ENCODE peak calls at places on chromosome 14, in six cellular contexts. J, B, N, V, P and L are unnamed samples.

GRCh38 chr14:60553855-60554254 is 44.9 kb downstream of the SIX6 start:
- DNase-seq in P (peak; percentile 55), N (peak; percentile 6), B (no peak), V (no peak), J (no peak), L (no peak)

GRCh38 chr14:36238666-36239363 is 62.3 kb upstream of the PTCSC3 start:
- DNase-seq in J (no peak), V (no peak), B (no peak), N (peak; percentile 80), P (peak; percentile 69), L (no peak)

GRCh38 chr14:99816217-99816616 is 23.0 kb downstream of the EML1 start:
- DNase-seq in B (no peak), V (no peak), P (no peak), J (no peak), N (no peak), L (no peak)

GRCh38 chr14:61573748-61574513 is 121.4 kb upstream of the HIF1A start:
- DNase-seq in B (no peak), J (no peak), V (no peak), P (peak; percentile 80), N (peak; percentile 60), L (no peak)

GRCh38 chr14:68285421-68286179 is 466.0 kb downstream of the RAD51B start:
- DNase-seq in J (no peak), N (peak; percentile 63), P (no peak), B (no peak), V (peak; percentile 34), L (no peak)

GRCh38 chr14:31326111-31326510 is 94.2 kb downstream of the HEATR5A start:
- DNase-seq in V (no peak), J (no peak), B (no peak), P (peak; percentile 38), N (no peak), L (no peak)

GRCh38 chr14:64715628-64716412 is 11.6 kb downstream of the PLEKHG3 start:
- DNase-seq in N (no peak), B (no peak), J (peak; percentile 47), P (peak; percentile 52), V (no peak), L (no peak)

GRCh38 chr14:74240794-74241610 is 1.8 kb downstream of the VSX2 start:
- DNase-seq in V (no peak), P (no peak), B (no peak), N (peak; percentile 40), J (no peak), L (no peak)

GRCh38 chr14:74838141-74838540 is 37.8 kb downstream of the PROX2 start:
- DNase-seq in V (no peak), J (no peak), P (peak; percentile 50), N (no peak), B (no peak), L (no peak)

GRCh38 chr14:38073641-38074040 is 134.1 kb upstream of the SSTR1 start:
- DNase-seq in B (no peak), V (no peak), J (no peak), P (no peak), N (peak; percentile 24), L (no peak)

GRCh38 chr14:33201116-33201515 is 262.4 kb downstream of the NPAS3 start:
- DNase-seq in P (no peak), B (no peak), N (no peak), V (no peak), J (no peak), L (no peak)

GRCh38 chr14:35390577-35391387 is 13.8 kb downstream of the NFKBIA start:
- DNase-seq in J (peak; percentile 88), P (peak; percentile 65), N (no peak), V (no peak), B (peak; percentile 22), L (peak; percentile 18)

GRCh38 chr14:103545219-103545914 is 16.4 kb downstream of the TRMT61A start:
- DNase-seq in V (no peak), N (no peak), B (no peak), J (no peak), P (no peak), L (no peak)